ENCODE peak calls at places on chromosomes 7 and 10, in seven cellular contexts. W, H, K, Z, F, E and I are unnamed samples.
A peak's percentile ranks its signal among the peaks of the same experiment; 100 is the strongest.

GRCh38 chr10:19775286-19775685 is 40.9 kb upstream of the PLXDC2 start:
- DNase-seq in K (no peak), H (no peak), E (no peak), F (no peak), Z (no peak), W (no peak), I (no peak)

GRCh38 chr7:33107136-33108066 is 1.8 kb downstream of the RP9 start:
- DNase-seq in K (peak; percentile 54), E (peak; percentile 62), F (peak; percentile 67), H (no peak), W (no peak), Z (peak; percentile 38), I (no peak)

GRCh38 chr10:102691701-102692100 is 22.5 kb downstream of the ARL3 start:
- DNase-seq in K (no peak), Z (no peak), E (no peak), F (peak; percentile 49), H (no peak), W (no peak), I (no peak)

GRCh38 chr10:120999868-121000267 is 148.7 kb downstream of the WDR11 start:
- DNase-seq in Z (no peak), H (no peak), K (no peak), W (no peak), E (no peak), F (no peak), I (peak; percentile 24)

GRCh38 chr10:89235073-89235798 is 16.3 kb downstream of the LIPA start:
- DNase-seq in H (peak; percentile 67), K (no peak), F (no peak), W (peak; percentile 80), E (no peak), Z (no peak), I (no peak)

GRCh38 chr10:126133082-126133620 is 236.8 kb downstream of the FANK1 start:
- DNase-seq in F (no peak), Z (no peak), W (no peak), H (no peak), E (no peak), K (no peak), I (no peak)

GRCh38 chr10:88157981-88158465 is 294.6 kb downstream of the PTEN start:
- DNase-seq in F (peak; percentile 96), K (peak; percentile 79), W (no peak), E (no peak), Z (no peak), H (no peak), I (no peak)

GRCh38 chr7:131104611-131105293 is 222.9 kb upstream of the MKLN1 start:
- DNase-seq in Z (no peak), F (peak; percentile 28), W (no peak), E (no peak), K (no peak), H (no peak), I (no peak)

GRCh38 chr7:51647931-51648351 is 331.3 kb upstream of the COBL start:
- DNase-seq in Z (no peak), F (no peak), E (peak; percentile 36), W (no peak), K (no peak), H (no peak), I (no peak)

GRCh38 chr7:77242535-77242934 is 42.9 kb upstream of the FGL2 start:
- DNase-seq in K (no peak), W (no peak), H (no peak), F (no peak), E (no peak), Z (no peak), I (no peak)

GRCh38 chr7:133061357-133061756 is 20.5 kb downstream of the CHCHD3 start:
- DNase-seq in Z (no peak), K (no peak), H (peak; percentile 43), W (no peak), F (no peak), E (no peak), I (no peak)

GRCh38 chr7:132049462-132050304 is 493.3 kb upstream of the PODXL start:
- DNase-seq in F (peak; percentile 17), K (no peak), W (no peak), H (no peak), E (no peak), Z (peak; percentile 35), I (peak; percentile 41)

DNA sequence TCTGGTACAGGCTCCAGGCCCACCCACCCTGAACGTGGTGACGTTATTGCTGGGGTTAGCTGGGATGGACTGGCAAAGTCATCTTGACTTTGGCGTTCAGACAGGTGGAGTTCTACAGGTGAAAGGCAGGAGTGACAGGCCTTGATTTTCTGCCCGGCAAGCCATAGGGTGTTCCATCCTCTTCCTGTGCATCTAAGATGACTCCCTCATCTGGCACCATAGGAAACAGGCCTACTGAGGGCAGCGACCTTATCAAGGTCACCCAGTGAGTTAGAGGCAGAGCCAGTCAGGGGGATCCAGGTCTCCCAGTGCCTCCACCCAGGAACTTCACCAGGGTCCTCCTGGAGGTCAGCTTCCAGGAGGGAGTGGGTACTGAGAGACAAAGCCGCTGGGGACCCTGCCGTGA is 41.6 kb downstream of the HK1 start:
- DNase-seq in W (no peak), E (peak; percentile 36), H (no peak), Z (no peak), F (no peak), K (no peak), I (no peak)
- H3K27ac ChIP-seq in W (peak overlapping the region; percentile 94), E (peak overlapping the region; percentile 91), H (peak overlapping the region; percentile 96), Z (no peak overlapping the region), F (peak overlapping the region; percentile 29), K (peak overlapping the region; percentile 58), I (no peak overlapping the region)

DNA sequence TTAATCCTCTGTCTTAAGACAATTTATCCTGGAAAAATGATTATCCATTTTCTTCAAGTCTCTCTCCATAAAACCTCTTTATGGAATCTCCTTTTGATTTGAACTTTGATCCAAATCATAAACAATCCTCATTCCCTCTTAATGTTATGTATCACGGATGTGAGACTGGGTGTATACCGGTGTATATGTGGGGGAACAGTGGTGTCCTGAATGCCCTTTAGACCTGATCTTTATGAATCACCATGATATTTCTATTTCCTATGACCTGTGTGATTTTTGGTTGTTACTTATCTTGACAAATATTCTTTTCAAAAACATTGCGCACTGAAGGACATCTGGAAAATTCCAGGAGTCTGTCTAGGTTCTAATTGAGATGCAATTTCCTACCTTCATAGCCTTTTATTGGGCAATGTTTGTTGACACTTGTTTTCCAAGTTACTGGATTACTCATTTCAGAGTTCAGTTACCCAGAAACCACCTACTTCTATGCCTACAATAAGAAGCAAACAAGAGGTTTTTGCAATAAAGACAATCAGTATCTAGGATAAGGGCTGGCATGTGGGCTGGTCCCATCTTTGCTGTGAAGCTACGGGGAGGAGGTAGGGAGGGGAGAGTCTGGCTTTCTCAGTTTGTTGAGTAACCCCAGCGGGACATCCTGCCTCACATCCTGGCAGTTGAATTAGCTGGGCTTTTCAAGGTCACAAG is 190.4 kb downstream of the CTTNBP2 start:
- DNase-seq in W (no peak), Z (no peak), E (no peak), F (peak; percentile 19), K (peak; percentile 48), H (no peak), I (no peak)
- H3K27ac ChIP-seq in W (peak overlapping the region; percentile 6), Z (no peak overlapping the region), E (no peak overlapping the region), F (no peak overlapping the region), K (no peak overlapping the region), H (no peak overlapping the region), I (no peak overlapping the region)

GRCh38 chr7:50405246-50405645 is 44.9 kb downstream of the FIGNL1 start:
- DNase-seq in Z (no peak), F (no peak), H (no peak), W (no peak), K (no peak), E (no peak), I (no peak)

GRCh38 chr7:50406935-50407334 is 43.2 kb downstream of the FIGNL1 start:
- DNase-seq in Z (no peak), E (no peak), W (no peak), H (no peak), F (no peak), K (no peak), I (no peak)

GRCh38 chr7:50411333-50412028 is 38.7 kb downstream of the FIGNL1 start:
- DNase-seq in K (no peak), F (no peak), Z (no peak), E (no peak), H (no peak), W (no peak), I (no peak)

GRCh38 chr7:50412958-50413357 is 37.2 kb downstream of the FIGNL1 start:
- DNase-seq in F (no peak), Z (no peak), H (no peak), K (no peak), W (no peak), E (no peak), I (no peak)

DNA sequence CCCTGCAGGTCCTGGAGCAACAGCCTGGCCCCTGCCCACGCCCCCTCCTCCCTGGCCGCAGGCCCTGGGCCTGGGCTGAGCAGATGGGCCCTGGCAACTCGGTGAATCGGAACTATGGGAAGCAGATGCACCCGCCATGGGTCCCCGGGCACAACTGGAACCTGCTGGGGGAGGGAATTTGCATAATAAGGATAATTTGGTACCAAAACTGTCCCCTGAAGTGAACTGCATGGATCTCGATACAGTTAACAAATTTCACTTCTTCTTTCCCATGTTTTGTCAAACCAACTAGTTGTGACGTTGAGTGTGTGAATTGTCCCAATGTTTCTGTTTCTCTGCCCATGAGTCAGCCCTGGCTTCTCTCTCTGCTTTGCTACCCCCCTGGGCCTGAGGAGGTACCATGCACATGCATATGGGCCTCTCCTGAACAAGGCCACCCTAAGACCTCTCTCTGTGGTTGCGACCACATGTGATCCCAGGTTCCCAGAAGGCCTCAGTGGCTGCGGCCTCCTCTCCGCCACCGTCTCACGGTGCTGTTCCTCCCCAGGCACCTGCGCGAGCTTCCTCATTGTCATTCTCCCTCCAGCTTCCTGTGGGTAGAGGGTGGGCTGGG is 40.2 kb downstream of the FIGNL1 start:
- DNase-seq in E (no peak), K (no peak), W (no peak), H (no peak), Z (no peak), F (no peak), I (no peak)
- H3K27ac ChIP-seq in E (no peak overlapping the region), K (no peak overlapping the region), W (no peak overlapping the region), H (no peak overlapping the region), Z (no peak overlapping the region), F (no peak overlapping the region), I (no peak overlapping the region)

DNA sequence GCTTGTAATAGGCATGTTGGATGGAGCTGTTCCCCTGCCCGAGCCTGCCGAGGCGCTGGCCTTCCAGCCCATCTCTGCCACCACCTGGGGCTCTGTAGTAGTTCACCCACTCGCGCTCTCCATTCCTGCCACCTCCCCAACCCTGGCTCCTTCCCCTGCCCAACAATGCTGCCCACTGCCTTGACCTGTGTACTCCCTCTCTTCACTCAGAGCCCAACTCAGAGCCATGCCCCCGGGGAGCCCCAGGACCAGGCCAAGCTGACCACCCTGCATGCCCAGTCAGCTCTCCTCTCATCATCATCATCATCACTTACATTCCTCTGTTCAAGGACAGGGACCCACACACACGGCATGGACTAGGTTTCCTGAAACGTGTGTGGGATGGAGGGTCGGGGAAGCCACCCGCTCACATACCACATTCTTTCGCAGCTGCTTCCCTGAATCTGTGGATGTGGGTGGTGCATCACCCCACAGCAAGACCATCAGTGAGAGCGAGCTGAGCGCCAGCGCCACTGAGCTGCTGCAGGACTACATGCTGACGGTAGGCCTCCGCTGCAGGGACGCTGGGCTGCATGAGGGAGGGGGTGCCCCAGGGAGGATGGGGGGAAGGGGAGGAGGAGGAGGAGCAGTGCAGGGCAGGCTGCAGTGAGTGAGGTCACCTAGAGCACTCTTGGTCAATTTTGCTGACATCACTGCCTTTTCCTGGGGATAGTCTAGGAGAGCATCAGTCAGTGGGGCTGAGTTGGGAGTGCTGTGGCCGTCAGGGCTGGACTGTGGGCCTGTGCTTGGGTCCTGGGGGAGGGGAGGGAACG is 15.5 kb downstream of the NACAD start:
- DNase-seq in K (no peak), Z (no peak), H (no peak), E (peak; percentile 78), W (no peak), F (no peak), I (no peak)
- H3K27ac ChIP-seq in K (no peak overlapping the region), Z (no peak overlapping the region), H (no peak overlapping the region), E (peak overlapping the region; percentile 91), W (no peak overlapping the region), F (no peak overlapping the region), I (no peak overlapping the region)